ENCODE peak calls at places on chromosome 14, in six cellular contexts. V, K, E, J, Z and A are unnamed samples.

GRCh38 chr14:61285364-61285763 is 4.2 kb upstream of the TMEM30B start:
- DNase-seq in V (no peak), K (no peak), E (no peak), J (no peak), Z (no peak), A (no peak)

GRCh38 chr14:49770212-49770817 is 2.4 kb downstream of the KLHDC2 start:
- DNase-seq in V (no peak), K (no peak), E (no peak), J (no peak), Z (no peak), A (no peak)

GRCh38 chr14:69658664-69659261 is 47.4 kb downstream of the SUSD6 start:
- DNase-seq in V (no peak), K (no peak), E (no peak), J (no peak), Z (peak; percentile 61), A (no peak)

GRCh38 chr14:54129850-54130640 is 173.4 kb upstream of the BMP4 start:
- DNase-seq in V (no peak), K (no peak), E (no peak), J (no peak), Z (no peak), A (no peak)

GRCh38 chr14:29054119-29054518 is 287.5 kb downstream of the FOXG1 start:
- DNase-seq in V (no peak), K (no peak), E (no peak), J (no peak), Z (no peak), A (no peak)

GRCh38 chr14:96590190-96590860 is 88.1 kb downstream of the PAPOLA start:
- DNase-seq in V (no peak), K (no peak), E (no peak), J (no peak), Z (no peak), A (no peak)

GRCh38 chr14:96698846-96699543 is 98.2 kb upstream of the VRK1 start:
- DNase-seq in V (no peak), K (no peak), E (peak; percentile 36), J (no peak), Z (no peak), A (no peak)

GRCh38 chr14:69315302-69315701 is 55.3 kb downstream of the GALNT16 start:
- DNase-seq in V (peak; percentile 42), K (no peak), E (no peak), J (no peak), Z (peak; percentile 86), A (no peak)

GRCh38 chr14:103027451-103027850 is 29.9 kb downstream of the CDC42BPB start:
- DNase-seq in V (no peak), K (no peak), E (no peak), J (no peak), Z (no peak), A (no peak)

GRCh38 chr14:75849496-75849895 is 132.3 kb downstream of the TGFB3 start:
- DNase-seq in V (no peak), K (no peak), E (no peak), J (no peak), Z (no peak), A (no peak)

GRCh38 chr14:103144085-103144484 is 20.8 kb downstream of the TNFAIP2 start:
- DNase-seq in V (no peak), K (no peak), E (no peak), J (no peak), Z (no peak), A (no peak)

GRCh38 chr14:62084020-62084419 is 321.8 kb downstream of the SNAPC1 start:
- DNase-seq in V (no peak), K (no peak), E (no peak), J (no peak), Z (no peak), A (no peak)

GRCh38 chr14:101196795-101197590 is 293.5 kb upstream of the RTL1 start:
- DNase-seq in V (peak; percentile 59), K (no peak), E (no peak), J (no peak), Z (peak; percentile 82), A (no peak)

GRCh38 chr14:101076451-101077220 is 173.1 kb upstream of the RTL1 start:
- DNase-seq in V (peak; percentile 43), K (no peak), E (no peak), J (no peak), Z (peak; percentile 74), A (no peak)

GRCh38 chr14:62144863-62145262 is 382.6 kb downstream of the SNAPC1 start:
- DNase-seq in V (no peak), K (no peak), E (no peak), J (no peak), Z (no peak), A (no peak)

GRCh38 chr14:37678916-37679315 is 83.5 kb downstream of the TTC6 start:
- DNase-seq in V (no peak), K (no peak), E (no peak), J (no peak), Z (no peak), A (no peak)

GRCh38 chr14:79293482-79293881 is 917.8 kb downstream of the DIO2 start:
- DNase-seq in V (no peak), K (no peak), E (no peak), J (no peak), Z (no peak), A (no peak)

GRCh38 chr14:71693373-71693772 is 238.9 kb upstream of the RGS6 start:
- DNase-seq in V (no peak), K (no peak), E (no peak), J (no peak), Z (no peak), A (peak; percentile 74)

GRCh38 chr14:64636208-64636979 is 67.8 kb upstream of the PLEKHG3 start:
- DNase-seq in V (no peak), K (peak; percentile 37), E (peak; percentile 84), J (peak; percentile 68), Z (peak; percentile 94), A (no peak)

GRCh38 chr14:89540830-89541470 is 123.9 kb upstream of the FOXN3 start:
- DNase-seq in V (no peak), K (no peak), E (no peak), J (no peak), Z (no peak), A (no peak)

GRCh38 chr14:102929349-102930137 is 7.1 kb downstream of the AMN start:
- DNase-seq in V (no peak), K (no peak), E (peak; percentile 58), J (no peak), Z (no peak), A (no peak)

GRCh38 chr14:83463500-83464098 is 1929.9 kb upstream of the SEL1L start:
- DNase-seq in V (no peak), K (peak; percentile 14), E (peak; percentile 5), J (no peak), Z (no peak), A (peak; percentile 55)

GRCh38 chr14:98474900-98475299 is 797.1 kb downstream of the BCL11B start:
- DNase-seq in V (no peak), K (no peak), E (no peak), J (no peak), Z (no peak), A (no peak)

GRCh38 chr14:75442642-75443041 is 14.8 kb downstream of the JDP2 start:
- DNase-seq in V (no peak), K (no peak), E (no peak), J (no peak), Z (no peak), A (no peak)

GRCh38 chr14:65840786-65841185 is 428.3 kb downstream of the FUT8 start:
- DNase-seq in V (no peak), K (no peak), E (no peak), J (no peak), Z (no peak), A (peak; percentile 16)

GRCh38 chr14:94391284-94391914 is 3.0 kb upstream of the SERPINA1 start:
- DNase-seq in V (no peak), K (no peak), E (no peak), J (no peak), Z (peak; percentile 78), A (no peak)

GRCh38 chr14:20956376-20956976 is 1.2 kb downstream of the RNASE2 start:
- DNase-seq in V (no peak), K (no peak), E (no peak), J (no peak), Z (no peak), A (no peak)

GRCh38 chr14:62614117-62614516 is 431.1 kb downstream of the KCNH5 start:
- DNase-seq in V (no peak), K (no peak), E (no peak), J (no peak), Z (no peak), A (no peak)

GRCh38 chr14:99806040-99806439 is 12.8 kb downstream of the EML1 start:
- DNase-seq in V (no peak), K (no peak), E (no peak), J (no peak), Z (peak; percentile 76), A (no peak)

DNA sequence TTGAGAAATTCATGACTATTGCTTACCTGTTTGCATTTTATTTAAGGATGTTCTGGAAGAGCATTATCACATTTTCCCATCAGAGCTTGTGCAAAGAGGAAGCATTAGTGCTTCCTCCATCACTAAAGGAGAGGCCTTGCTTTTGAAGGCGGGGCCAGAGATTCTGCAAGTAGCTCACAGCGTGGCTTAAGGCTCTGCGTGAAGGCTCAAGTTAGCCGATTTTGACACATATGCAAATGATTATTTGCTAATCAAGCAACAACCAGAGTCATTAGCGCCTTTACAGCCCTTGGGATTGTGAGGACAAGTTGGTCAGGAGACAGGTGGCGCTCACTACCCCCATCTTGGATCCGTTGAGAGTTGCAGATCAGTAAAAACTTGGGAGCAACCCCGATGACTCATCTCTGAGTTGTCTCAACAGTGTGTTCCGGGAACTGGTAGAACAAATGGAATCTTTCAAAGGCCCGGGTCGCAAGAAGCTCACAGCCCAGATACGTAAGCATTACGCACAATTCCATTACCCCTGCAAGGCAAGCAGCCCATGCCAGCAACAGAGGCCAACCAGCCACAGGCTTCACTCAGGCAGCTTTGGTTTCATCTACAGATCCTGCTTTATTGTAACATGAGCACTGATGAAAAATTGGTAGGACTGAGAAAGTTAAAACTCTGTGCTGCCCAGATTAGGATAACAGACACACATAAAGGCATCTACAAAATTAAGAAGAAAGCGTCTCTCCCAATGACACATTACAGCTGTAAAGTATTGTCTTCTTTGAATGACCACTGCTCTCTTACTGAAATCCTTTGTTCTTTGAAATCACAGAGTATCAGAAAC is 34.9 kb upstream of the SPTSSA start:
- DNase-seq in V (no peak), K (no peak), E (no peak), J (peak; percentile 89), Z (peak; percentile 92), A (peak; percentile 99)
- TF ChIP-seq CTCF in V (no peak), K (no peak), E (no peak), J (no peak), Z (no peak), A (peak; percentile 36)

GRCh38 chr14:68250950-68251765 is 431.6 kb downstream of the RAD51B start:
- DNase-seq in V (no peak), K (peak; percentile 8), E (no peak), J (no peak), Z (no peak), A (no peak)
- TF ChIP-seq CTCF in V (no peak), K (no peak), E (peak; percentile 36), J (no peak), Z (no peak), A (no peak)

GRCh38 chr14:77026930-77027537 is 1.5 kb downstream of the IRF2BPL start:
- DNase-seq in V (no peak), K (no peak), E (peak; percentile 78), J (peak; percentile 57), Z (no peak), A (no peak)
- TF ChIP-seq CTCF in V (peak; percentile 18), K (no peak), E (peak; percentile 22), J (no peak), Z (no peak), A (no peak)

DNA sequence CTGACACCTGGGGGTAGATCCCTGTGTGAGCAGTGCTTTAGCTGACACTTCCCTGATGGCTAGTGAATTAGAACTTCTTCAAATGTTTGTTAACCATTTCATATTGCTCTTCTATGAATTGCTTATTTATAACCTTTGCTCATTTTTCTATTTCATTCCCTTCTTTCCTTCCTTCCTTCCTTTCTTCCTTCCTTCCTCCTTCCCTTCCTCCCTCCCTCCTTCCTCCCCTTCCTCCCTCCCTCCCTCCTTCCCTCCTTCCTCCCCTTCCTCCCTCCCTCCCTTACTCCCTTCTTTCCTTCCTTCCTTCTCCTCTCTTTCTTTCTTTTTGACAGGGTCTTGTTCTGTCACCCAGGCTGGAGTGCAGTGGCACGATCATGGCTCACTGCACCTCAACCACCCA is 23.3 kb upstream of the CEP170B start:
- DNase-seq in V (no peak), K (no peak), E (no peak), J (no peak), Z (no peak), A (no peak)
- TF ChIP-seq CTCF in V (no peak), K (no peak), E (no peak), J (no peak), Z (no peak), A (no peak)